ENCODE peak calls at places on chromosomes 7 and 10, in six cellular contexts. F is mammary epithelial cell, K is GM23338, G is PC-9, Y is OCI-LY7, N is hepatocyte. O is an unnamed sample.

GRCh38 chr7:22697897-22698645 is 28.9 kb upstream of the IL6 start:
- DNase-seq in G (peak; percentile 35), F (no peak), Y (no peak), K (no peak), N (no peak), O (peak; percentile 64)

GRCh38 chr7:11345621-11346020 is 371.9 kb downstream of the PHF14 start:
- DNase-seq in N (no peak), K (no peak), G (no peak), Y (no peak), F (no peak), O (no peak)

GRCh38 chr7:151232272-151233110 is at the start of gene CHPF2:
- DNase-seq in Y (peak; percentile 90), G (peak; percentile 89), K (peak; percentile 90), N (peak; percentile 92), F (peak; percentile 82), O (peak; percentile 95)

GRCh38 chr10:97185326-97186058 is at the start of gene SLIT1:
- DNase-seq in F (no peak), G (no peak), N (peak; percentile 42), K (peak; percentile 74), Y (no peak), O (no peak)

GRCh38 chr7:32937344-32938174 is 19.7 kb upstream of the FKBP9 start:
- DNase-seq in N (peak; percentile 43), K (no peak), Y (no peak), F (no peak), G (no peak), O (no peak)

GRCh38 chr10:47165168-47165710 is 134.8 kb upstream of the GDF10 start:
- DNase-seq in F (no peak), G (no peak), N (no peak), Y (no peak), K (no peak), O (no peak)

GRCh38 chr10:126242352-126243260 is 145.7 kb downstream of the ADAM12 start:
- DNase-seq in Y (no peak), K (no peak), N (peak; percentile 54), G (no peak), F (peak; percentile 47), O (no peak)

GRCh38 chr10:120253131-120253530 is 203.9 kb upstream of the PLPP4 start:
- DNase-seq in N (no peak), G (no peak), Y (no peak), K (no peak), F (no peak), O (no peak)

GRCh38 chr10:17835688-17836087 is 26.5 kb downstream of the MRC1 start:
- DNase-seq in N (peak; percentile 39), F (peak; percentile 82), G (peak; percentile 72), K (peak; percentile 15), Y (no peak), O (no peak)

GRCh38 chr10:71717756-71718065 is 1.9 kb downstream of the C10orf105 start:
- DNase-seq in G (no peak), Y (no peak), K (no peak), F (no peak), N (no peak), O (no peak)

GRCh38 chr7:146700015-146700560 is 583.5 kb downstream of the CNTNAP2 start:
- DNase-seq in N (no peak), G (no peak), F (no peak), K (no peak), Y (no peak), O (no peak)

GRCh38 chr7:140342732-140343514 is 55.4 kb downstream of the SLC37A3 start:
- DNase-seq in F (peak; percentile 6), Y (peak; percentile 63), K (peak; percentile 80), N (peak; percentile 30), G (no peak), O (no peak)

GRCh38 chr7:105854516-105854915 is 21.9 kb downstream of the ATXN7L1 start:
- DNase-seq in N (no peak), Y (no peak), K (no peak), G (no peak), F (no peak), O (no peak)
- H2AFZ ChIP-seq in N (no peak overlapping the region), Y (no peak overlapping the region), K (no peak overlapping the region), G (no peak overlapping the region), F (no peak overlapping the region), O (no peak overlapping the region)

GRCh38 chr10:111076191-111076681 is 593 bp upstream of the ADRA2A start:
- DNase-seq in K (peak; percentile 92), Y (peak; percentile 14), F (peak; percentile 37), G (no peak), N (peak; percentile 86), O (peak; percentile 57)

GRCh38 chr10:111076682-111077661 is at the start of gene ADRA2A:
- DNase-seq in G (no peak), Y (no peak), F (peak; percentile 41), K (peak; percentile 75), N (peak; percentile 74), O (peak; percentile 52)

GRCh38 chr10:111079241-111079760 is 2.5 kb downstream of the ADRA2A start:
- DNase-seq in G (no peak), Y (no peak), F (no peak), K (peak; percentile 44), N (no peak), O (no peak)

GRCh38 chr10:111078505-111079185 is 1.8 kb downstream of the ADRA2A start:
- DNase-seq in G (no peak), K (peak; percentile 62), F (no peak), N (no peak), Y (no peak), O (no peak)

GRCh38 chr10:111077715-111078504 is 1.1 kb downstream of the ADRA2A start:
- DNase-seq in Y (no peak), K (peak; percentile 47), G (no peak), F (no peak), N (peak; percentile 12), O (no peak)
- H3K4me3 ChIP-seq in Y (no peak overlapping the region), K (peak overlapping the region; percentile 74), G (no peak overlapping the region), F (peak overlapping the region; percentile 26), N (peak overlapping the region; percentile 51), O (no peak overlapping the region)

GRCh38 chr10:31368724-31369123 is 49.7 kb downstream of the ZEB1 start:
- DNase-seq in N (no peak), G (no peak), Y (no peak), K (no peak), F (no peak), O (no peak)

GRCh38 chr10:31372439-31372838 is 53.4 kb downstream of the ZEB1 start:
- DNase-seq in F (no peak), G (no peak), Y (no peak), K (no peak), N (no peak), O (no peak)

GRCh38 chr10:31374146-31374696 is 55.2 kb downstream of the ZEB1 start:
- DNase-seq in N (no peak), Y (no peak), G (no peak), F (no peak), K (no peak), O (no peak)
- H3K4me1 ChIP-seq in N (no peaks in the 10 kb centered on the region), Y (no peaks in the 10 kb centered on the region), G (no peaks in the 10 kb centered on the region), F (no peaks in the 10 kb centered on the region), K (no peaks in the 10 kb centered on the region), O (peaks cover 17% of the 10 kb centered on the region)

GRCh38 chr10:10432306-10433035 is 585.2 kb upstream of the CELF2 start:
- DNase-seq in G (no peak), F (no peak), N (no peak), Y (no peak), K (no peak), O (no peak)
- H2AFZ ChIP-seq in G (no peak overlapping the region), F (no peak overlapping the region), N (no peak overlapping the region), Y (no peak overlapping the region), K (no peak overlapping the region), O (no peak overlapping the region)

DNA sequence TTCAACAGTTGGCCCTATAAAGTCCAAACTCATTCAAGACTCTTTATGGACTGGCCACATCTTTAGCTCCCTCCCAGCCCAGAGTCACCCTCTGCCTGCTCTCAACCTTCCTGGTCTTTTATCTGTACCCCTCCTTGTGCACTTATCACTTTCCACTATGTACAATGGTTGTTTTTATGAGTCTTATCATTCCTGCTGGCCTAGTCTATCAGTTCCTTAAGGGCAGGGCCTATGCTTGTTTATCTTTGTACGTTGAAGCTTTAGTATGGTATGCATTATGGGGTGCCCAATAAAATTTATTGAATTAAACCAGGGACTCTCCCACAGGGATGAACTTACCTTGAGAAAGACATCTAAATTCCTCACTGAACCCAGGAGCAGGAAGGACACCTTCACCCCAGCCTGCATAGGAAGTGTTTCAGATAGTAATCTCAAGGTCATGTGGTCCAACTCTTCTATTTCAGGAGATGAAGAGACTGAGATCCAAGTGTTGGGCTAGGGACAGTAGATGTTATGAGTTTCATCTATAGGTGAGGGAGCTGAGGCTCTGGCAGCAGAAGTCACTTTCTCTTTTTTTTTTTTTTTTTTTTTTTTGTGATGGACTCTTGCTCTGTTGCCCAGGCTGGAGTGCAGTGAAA is 13.3 kb upstream of the PDCD4 start:
- DNase-seq in N (no peak), Y (no peak), K (no peak), G (no peak), F (no peak), O (peak; percentile 55)
- H3K4me3 ChIP-seq in N (no peak overlapping the region), Y (peak overlapping the region; percentile 11), K (no peak overlapping the region), G (no peak overlapping the region), F (no peak overlapping the region), O (no peak overlapping the region)

GRCh38 chr10:6404127-6405072 is 175.7 kb downstream of the PRKCQ start:
- DNase-seq in K (no peak), Y (no peak), G (no peak), F (no peak), N (no peak), O (no peak)

GRCh38 chr10:6402960-6403359 is 177.1 kb downstream of the PRKCQ start:
- DNase-seq in N (no peak), Y (no peak), F (no peak), G (no peak), K (no peak), O (no peak)

GRCh38 chr10:6406220-6407033 is 173.6 kb downstream of the PRKCQ start:
- DNase-seq in G (peak; percentile 17), F (peak; percentile 45), Y (peak; percentile 70), K (peak; percentile 41), N (no peak), O (peak; percentile 33)

GRCh38 chr10:6407034-6407721 is 172.9 kb downstream of the PRKCQ start:
- DNase-seq in Y (no peak), G (no peak), F (no peak), K (no peak), N (no peak), O (no peak)

GRCh38 chr10:6405713-6406112 is 174.4 kb downstream of the PRKCQ start:
- DNase-seq in F (no peak), Y (no peak), K (no peak), N (no peak), G (no peak), O (no peak)
- H3K4me1 ChIP-seq in F (peaks cover 5% of the 10 kb centered on the region), Y (peaks cover 29% of the 10 kb centered on the region), K (no peaks in the 10 kb centered on the region), N (no peaks in the 10 kb centered on the region), G (peaks cover 10% of the 10 kb centered on the region), O (no peaks in the 10 kb centered on the region)